ENCODE peak calls at places on chromosomes 11 and 22, in nine cellular contexts. T is IMR-90, O is stomach, L is AG04449, F is HCT116, W is tibial artery, H is spleen, X is PC-3, V is colonic mucosa. B is an unnamed sample.

GRCh38 chr11:70552167-70552435 is 153.8 kb downstream of the CTTN start:
- DNase-seq in T (no peak), O (no peak), L (no peak), F (no peak), W (no peak), H (no peak), X (no peak), V (no peak), B (no peak)

GRCh38 chr22:38872831-38873248 is 824 bp upstream of the CBX6 start:
- DNase-seq in T (peak), O (peak), L (no peak), F (no peak), W (peak), H (peak), X (no peak), V (peak), B (no peak)

GRCh38 chr22:45880732-45881523 is 96.0 kb downstream of the WNT7B start:
- DNase-seq in T (no peak), O (no peak), L (no peak), F (no peak), W (peak), H (peak), X (no peak), V (no peak), B (no peak)

GRCh38 chr11:64665381-64665780 is 57.6 kb downstream of the NRXN2 start:
- DNase-seq in T (no peak), O (no peak), L (no peak), F (no peak), W (no peak), H (no peak), X (peak), V (no peak), B (no peak)

GRCh38 chr11:34052608-34053160 is 1.2 kb downstream of the CAPRIN1 start:
- DNase-seq in T (no peak), O (peak), L (no peak), F (no peak), W (peak), H (peak), X (no peak), V (peak), B (no peak)

GRCh38 chr11:75896843-75897419 is 81.9 kb downstream of the UVRAG start:
- DNase-seq in T (peak), O (no peak), L (peak), F (peak), W (no peak), H (no peak), X (peak), V (no peak), B (no peak)

GRCh38 chr11:72589802-72590761 is 84.1 kb downstream of the PDE2A start:
- DNase-seq in T (no peak), O (peak), L (no peak), F (no peak), W (no peak), H (peak), X (peak), V (no peak), B (no peak)

GRCh38 chr11:105641433-105641832 is 31.6 kb downstream of the GRIA4 start:
- DNase-seq in T (peak), O (no peak), L (no peak), F (no peak), W (no peak), H (no peak), X (no peak), V (no peak), B (no peak)

GRCh38 chr11:96122601-96123044 is 198.7 kb upstream of the MTMR2 start:
- DNase-seq in T (peak), O (no peak), L (peak), F (no peak), W (no peak), H (no peak), X (peak), V (no peak), B (no peak)

GRCh38 chr11:120482149-120482548 is 29.4 kb upstream of the GRIK4 start:
- DNase-seq in T (peak), O (no peak), L (no peak), F (peak), W (no peak), H (no peak), X (peak), V (no peak), B (no peak)

GRCh38 chr11:10496296-10496936 is 41.4 kb downstream of the AMPD3 start:
- DNase-seq in T (no peak), O (no peak), L (no peak), F (no peak), W (no peak), H (no peak), X (no peak), V (peak), B (no peak)

GRCh38 chr11:16613401-16614381 is 124.8 kb upstream of the C11orf58 start:
- DNase-seq in T (peak), O (peak), L (no peak), F (peak), W (peak), H (peak), X (peak), V (peak), B (peak)

GRCh38 chr11:18750944-18751343 is 25.0 kb upstream of the IGSF22 start:
- DNase-seq in T (no peak), O (no peak), L (no peak), F (no peak), W (no peak), H (no peak), X (no peak), V (no peak), B (no peak)
- H3K4me3 ChIP-seq in T (no peak), O (no peak), L (no peak), F (no peak), W (no peak), H (no peak), X (no peak), V (no peak), B (no peak)

GRCh38 chr11:29005401-29005980 is 897.3 kb downstream of the METTL15 start:
- DNase-seq in T (no peak), O (no peak), L (no peak), F (no peak), W (no peak), H (no peak), X (no peak), V (no peak), B (no peak)
- TF ChIP-seq CTCF in T (no peak), O (no peak), L (no peak), F (no peak), W (no peak), H (no peak), X (peak), V (no peak), B (peak)

GRCh38 chr22:43994416-43994815 is 29.7 kb upstream of the PARVB start:
- DNase-seq in T (no peak), O (no peak), L (no peak), F (no peak), W (no peak), H (peak), X (no peak), V (no peak), B (no peak)

GRCh38 chr22:43995057-43995685 is 28.9 kb upstream of the PARVB start:
- DNase-seq in T (no peak), O (no peak), L (no peak), F (no peak), W (no peak), H (peak), X (no peak), V (no peak), B (no peak)

GRCh38 chr22:43996981-43997265 is 27.2 kb upstream of the PARVB start:
- DNase-seq in T (no peak), O (no peak), L (no peak), F (no peak), W (no peak), H (no peak), X (no peak), V (no peak), B (no peak)

GRCh38 chr22:43995798-43996169 is 28.3 kb upstream of the PARVB start:
- DNase-seq in T (no peak), O (no peak), L (no peak), F (no peak), W (no peak), H (no peak), X (no peak), V (no peak), B (no peak)

DNA sequence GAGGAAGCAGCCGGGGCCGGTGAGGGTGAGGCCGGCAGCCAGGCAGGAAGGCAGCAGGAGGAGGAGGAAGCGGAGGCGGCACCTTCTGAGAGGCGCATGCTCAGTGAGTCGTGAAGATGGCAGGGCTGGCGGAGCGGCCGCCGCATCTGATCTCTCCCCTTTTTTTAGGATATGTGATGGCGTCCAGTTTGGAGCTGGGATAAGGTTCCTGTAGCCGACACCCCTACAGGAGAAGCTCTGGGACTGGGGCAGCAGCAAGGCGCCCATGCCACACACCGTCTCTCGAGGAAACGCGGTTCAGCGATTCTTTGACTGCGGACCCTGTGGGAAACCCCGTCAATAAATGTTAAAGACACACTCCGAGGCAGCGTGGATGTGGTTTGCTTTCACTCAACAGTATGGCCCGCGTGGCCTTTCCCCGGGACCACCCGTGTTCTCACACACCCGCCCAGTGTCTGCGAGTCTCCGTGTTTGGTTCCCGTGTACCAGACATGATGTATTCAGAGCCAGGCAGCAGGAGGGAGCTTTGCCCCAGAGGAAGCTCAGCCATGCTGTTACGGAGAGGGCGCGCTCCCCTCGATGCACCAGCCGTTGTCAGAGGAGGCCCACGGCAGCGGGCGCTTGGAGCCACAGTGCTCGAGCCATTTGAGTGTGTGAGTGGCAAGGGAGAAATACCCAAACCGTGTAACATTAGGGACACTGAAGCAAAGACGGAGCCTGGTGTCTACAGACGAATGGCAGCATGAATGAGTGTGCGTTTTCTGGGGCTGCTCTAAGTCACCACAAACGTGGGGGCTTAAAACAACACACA is 27.7 kb upstream of the PARVB start:
- DNase-seq in T (no peak), O (peak), L (no peak), F (no peak), W (peak), H (peak), X (no peak), V (peak), B (no peak)
- H3K4me3 ChIP-seq in T (no peak), O (no peak), L (no peak), F (no peak), W (no peak), H (peak), X (no peak), V (no peak), B (no peak)

GRCh38 chr22:27405672-27406388 is 395.7 kb downstream of the MN1 start:
- DNase-seq in T (peak), O (peak), L (no peak), F (peak), W (peak), H (no peak), X (peak), V (peak), B (no peak)

GRCh38 chr22:27407369-27407985 is 394.1 kb downstream of the MN1 start:
- DNase-seq in T (no peak), O (no peak), L (no peak), F (no peak), W (no peak), H (no peak), X (no peak), V (no peak), B (no peak)

GRCh38 chr22:27406389-27406861 is 395.1 kb downstream of the MN1 start:
- DNase-seq in T (peak), O (no peak), L (no peak), F (no peak), W (no peak), H (no peak), X (no peak), V (no peak), B (no peak)

GRCh38 chr22:27409299-27409698 is 392.3 kb downstream of the MN1 start:
- DNase-seq in T (no peak), O (no peak), L (no peak), F (no peak), W (no peak), H (no peak), X (no peak), V (no peak), B (no peak)

DNA sequence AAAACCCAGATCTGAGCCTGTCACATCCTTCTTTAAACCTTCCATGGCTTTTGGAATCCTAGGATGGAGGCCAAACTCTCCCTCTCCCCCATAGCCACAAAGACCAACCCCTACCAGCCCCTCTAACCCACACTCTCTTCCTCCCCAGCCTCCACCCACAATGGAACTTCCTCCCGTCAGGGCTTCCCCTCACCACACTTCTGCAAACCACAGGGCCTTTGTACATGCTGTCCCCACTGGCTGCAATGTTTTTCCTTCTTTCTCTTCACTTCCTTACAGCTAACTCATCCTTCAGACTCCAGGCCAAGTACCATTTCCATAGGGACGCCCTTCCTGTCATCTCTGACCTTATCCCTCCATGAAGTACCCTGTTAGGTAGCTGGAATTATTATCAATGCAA is 393.5 kb downstream of the MN1 start:
- DNase-seq in T (no peak), O (no peak), L (no peak), F (no peak), W (no peak), H (no peak), X (no peak), V (no peak), B (no peak)
- TF ChIP-seq CTCF in T (no peak), O (no peak), L (no peak), F (no peak), W (no peak), H (no peak), X (no peak), V (no peak), B (no peak)

GRCh38 chr11:35969089-35970046 is 25.5 kb downstream of the LDLRAD3 start:
- DNase-seq in T (peak), O (peak), L (no peak), F (no peak), W (no peak), H (no peak), X (peak), V (peak), B (peak)
- H3K4me3 ChIP-seq in T (no peak), O (no peak), L (no peak), F (no peak), W (no peak), H (no peak), X (no peak), V (no peak), B (no peak)

GRCh38 chr11:125745979-125746378 is at the start of gene PATE1:
- DNase-seq in T (no peak), O (no peak), L (no peak), F (no peak), W (no peak), H (no peak), X (no peak), V (no peak), B (no peak)

GRCh38 chr11:125756050-125756449 is 10.0 kb downstream of the PATE1 start:
- DNase-seq in T (no peak), O (no peak), L (no peak), F (no peak), W (no peak), H (no peak), X (no peak), V (no peak), B (no peak)

GRCh38 chr11:125750629-125751028 is 4.5 kb downstream of the PATE1 start:
- DNase-seq in T (no peak), O (no peak), L (no peak), F (no peak), W (no peak), H (no peak), X (no peak), V (no peak), B (no peak)
- TF ChIP-seq CTCF in T (no peak), O (no peak), L (no peak), F (peak), W (no peak), H (no peak), X (peak), V (no peak), B (no peak)

GRCh38 chr11:128291043-128291442 is 296.3 kb downstream of the ETS1 start:
- DNase-seq in T (no peak), O (no peak), L (no peak), F (no peak), W (no peak), H (peak), X (no peak), V (no peak), B (no peak)
- H3K4me3 ChIP-seq in T (no peak), O (no peak), L (no peak), F (no peak), W (no peak), H (no peak), X (no peak), V (no peak), B (no peak)